ENCODE peak calls at places on chromosomes 16 and 17, in five cellular contexts. D is hepatocyte, Z is psoas muscle, B is body of pancreas, W is right lobe of liver. K is an unnamed sample.
A peak's percentile ranks its signal among the peaks of the same experiment; 100 is the strongest.

GRCh38 chr16:10817963-10818941 is at the start of gene TVP23A:
- DNase-seq in D (peak; percentile 33), Z (no peak), B (no peak), W (peak; percentile 35), K (no peak)

GRCh38 chr17:17435323-17435722 is 41.5 kb upstream of the MED9 start:
- DNase-seq in D (peak; percentile 81), Z (no peak), B (no peak), W (no peak), K (no peak)

GRCh38 chr17:652310-652709 is 62.3 kb downstream of the VPS53 start:
- DNase-seq in D (no peak), Z (peak; percentile 90), B (peak; percentile 60), W (no peak), K (no peak)

GRCh38 chr17:28219771-28220170 is 99.2 kb upstream of the TMEM97 start:
- DNase-seq in D (no peak), Z (no peak), B (no peak), W (no peak), K (no peak)

GRCh38 chr17:79463421-79464309 is 147.2 kb downstream of the RBFOX3 start:
- DNase-seq in D (no peak), Z (no peak), B (no peak), W (no peak), K (no peak)

GRCh38 chr16:81214745-81215166 is 23.7 kb upstream of the BCO1 start:
- DNase-seq in D (no peak), Z (no peak), B (peak; percentile 14), W (no peak), K (no peak)

GRCh38 chr16:1505912-1506311 is 12.8 kb downstream of the TELO2 start:
- DNase-seq in D (no peak), Z (no peak), B (no peak), W (no peak), K (no peak)

GRCh38 chr17:1744551-1745512 is 2.2 kb downstream of the SERPINF2 start:
- DNase-seq in D (no peak), Z (no peak), B (no peak), W (peak; percentile 75), K (no peak)

GRCh38 chr17:7560172-7561027 is 1.3 kb upstream of the SENP3 start:
- DNase-seq in D (peak; percentile 89), Z (peak; percentile 64), B (peak; percentile 84), W (no peak), K (peak; percentile 67)

GRCh38 chr17:39939588-39940419 is 12.3 kb downstream of the LRRC3C start:
- DNase-seq in D (peak; percentile 68), Z (no peak), B (peak; percentile 12), W (no peak), K (no peak)
- TF ChIP-seq CTCF in D (peak; percentile 47), Z (peak; percentile 10), B (no peak), W (no peak), K (no peak)

GRCh38 chr16:27303256-27304100 is 10.3 kb upstream of the IL4R start:
- DNase-seq in D (no peak), Z (no peak), B (no peak), W (peak; percentile 32), K (no peak)

GRCh38 chr16:27301236-27301861 is 12.4 kb upstream of the IL4R start:
- DNase-seq in D (no peak), Z (no peak), B (no peak), W (no peak), K (no peak)

GRCh38 chr16:27302126-27302525 is 11.6 kb upstream of the IL4R start:
- DNase-seq in D (no peak), Z (no peak), B (no peak), W (peak; percentile 5), K (no peak)

GRCh38 chr16:27293343-27293742 is 20.4 kb upstream of the IL4R start:
- DNase-seq in D (no peak), Z (no peak), B (no peak), W (peak; percentile 2), K (no peak)

DNA sequence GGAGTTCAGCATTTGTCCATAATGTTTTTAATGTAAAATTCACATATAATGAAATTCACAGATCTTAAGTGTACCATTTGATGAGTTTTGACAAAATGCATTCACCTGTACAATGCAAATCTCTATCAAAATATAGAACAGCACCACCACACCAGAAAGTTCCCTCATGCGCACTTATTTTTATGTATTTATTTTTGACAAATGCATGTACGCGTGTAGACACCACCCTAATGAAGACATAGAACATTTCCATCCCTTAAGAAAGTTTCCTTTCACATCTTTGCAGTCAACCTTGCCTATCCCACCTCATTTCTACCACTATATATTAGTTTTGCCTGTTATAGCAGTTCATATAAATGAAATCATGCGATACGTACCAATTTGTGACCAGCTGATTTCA is 15.6 kb upstream of the IL4R start:
- DNase-seq in D (no peak), Z (no peak), B (no peak), W (no peak), K (no peak)
- H3K4me3 ChIP-seq in D (no peak overlapping the region), Z (no peak overlapping the region), B (no peak overlapping the region), W (no peak overlapping the region), K (no peak overlapping the region)

DNA sequence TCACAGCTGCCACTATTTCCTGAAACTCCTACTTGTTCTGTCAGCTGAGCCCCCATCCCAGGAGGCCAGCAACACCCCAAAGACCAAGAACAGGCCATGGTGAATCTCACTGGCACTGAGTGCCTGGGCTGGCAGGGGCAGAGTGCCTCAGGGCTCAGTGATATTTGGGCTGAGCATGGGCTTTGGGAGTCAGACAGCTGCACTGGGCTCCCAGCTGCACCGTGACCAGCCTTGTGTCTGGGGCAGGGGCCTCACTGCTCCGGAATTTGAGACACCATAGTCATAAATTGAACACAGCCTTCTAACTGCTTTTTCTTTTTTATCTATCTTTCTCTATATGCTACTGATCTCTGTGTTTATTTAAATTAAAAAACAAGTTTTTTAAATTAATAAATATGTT is 1744.2 kb downstream of the TP53TG3F start:
- DNase-seq in D (no peak), Z (no peak), B (no peak), W (no peak), K (no peak)
- H3K9me3 ChIP-seq in D (no peaks in the 10 kb centered on the region), Z (no peaks in the 10 kb centered on the region), B (no peaks in the 10 kb centered on the region), W (no peaks in the 10 kb centered on the region), K (no peaks in the 10 kb centered on the region)

DNA sequence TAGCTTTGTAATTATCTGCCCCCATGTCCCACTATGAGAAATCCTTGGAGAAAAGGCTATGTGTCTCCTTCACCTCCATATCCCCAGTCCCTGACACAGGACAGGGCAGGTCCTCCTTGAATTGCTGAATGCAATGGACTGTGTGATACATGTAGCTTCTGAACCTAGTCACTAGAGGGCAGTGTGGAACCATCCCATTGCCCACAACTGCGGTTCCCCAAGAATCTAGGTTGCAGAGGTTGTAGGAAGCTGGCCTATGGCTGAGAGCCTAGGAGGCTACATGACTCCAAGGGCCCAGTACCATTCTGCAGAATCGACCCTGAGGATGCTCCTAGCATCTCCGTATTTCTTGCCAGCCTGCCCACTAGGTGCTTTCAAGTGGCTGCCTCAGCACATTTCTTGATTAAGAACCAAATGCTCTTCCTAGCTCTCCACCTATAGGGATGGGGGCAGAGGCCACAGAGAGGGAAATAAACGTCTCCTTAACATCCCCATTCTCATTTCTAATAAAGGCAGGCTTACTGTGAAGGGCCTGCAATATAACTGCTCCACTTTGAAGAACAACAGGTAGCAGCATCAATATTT is 394.0 kb downstream of the CA10 start:
- DNase-seq in D (peak; percentile 82), Z (peak; percentile 18), B (peak; percentile 59), W (no peak), K (peak; percentile 47)
- TF ChIP-seq CTCF in D (peak; percentile 86), Z (peak; percentile 81), B (peak; percentile 75), W (peak; percentile 84), K (peak; percentile 35)

GRCh38 chr16:3363793-3364192 is 8.1 kb downstream of the OR2C1 start:
- DNase-seq in D (no peak), Z (no peak), B (no peak), W (no peak), K (no peak)

GRCh38 chr16:3369073-3369472 is 13.4 kb downstream of the OR2C1 start:
- DNase-seq in D (no peak), Z (no peak), B (no peak), W (no peak), K (no peak)

GRCh38 chr16:3362931-3363330 is 7.2 kb downstream of the OR2C1 start:
- DNase-seq in D (no peak), Z (no peak), B (no peak), W (no peak), K (no peak)

DNA sequence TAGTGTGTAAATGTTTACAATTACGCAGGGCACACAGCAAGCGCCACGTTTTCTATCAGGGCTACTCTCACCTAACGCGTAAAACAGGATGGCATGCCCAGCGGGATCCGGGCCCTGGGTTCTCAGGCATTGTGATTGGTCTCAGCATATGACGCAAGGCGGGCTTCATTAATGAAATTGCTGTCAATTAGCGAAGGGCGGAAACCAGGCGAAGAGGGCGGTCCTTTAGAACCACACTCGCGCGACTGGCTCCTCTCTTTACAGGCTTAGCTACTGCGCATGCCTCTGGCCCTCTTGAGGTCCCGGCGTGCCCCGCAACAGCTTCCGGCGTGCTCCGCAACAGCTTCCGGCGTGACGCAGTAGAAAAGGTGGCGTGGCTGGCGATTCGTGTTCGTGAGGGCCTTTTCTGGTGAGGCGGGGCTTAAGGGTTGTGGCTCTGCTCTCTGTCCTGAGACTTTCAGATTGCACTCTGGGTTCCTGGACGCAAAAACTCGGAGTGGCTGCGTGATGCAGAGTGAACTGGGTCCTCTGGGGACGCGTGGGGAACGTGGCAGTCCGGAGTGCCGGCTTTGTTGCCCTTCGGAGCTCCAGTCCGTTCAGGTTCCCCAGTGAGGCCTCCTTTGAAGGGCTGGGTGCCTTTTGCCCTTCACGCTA is 9.2 kb downstream of the OR2C1 start:
- DNase-seq in D (no peak), Z (peak; percentile 89), B (peak; percentile 94), W (peak; percentile 91), K (peak; percentile 88)
- H3K4me3 ChIP-seq in D (no peak overlapping the region), Z (peak overlapping the region; percentile 66), B (no peak overlapping the region), W (peak overlapping the region; percentile 51), K (peak overlapping the region; percentile 46)

DNA sequence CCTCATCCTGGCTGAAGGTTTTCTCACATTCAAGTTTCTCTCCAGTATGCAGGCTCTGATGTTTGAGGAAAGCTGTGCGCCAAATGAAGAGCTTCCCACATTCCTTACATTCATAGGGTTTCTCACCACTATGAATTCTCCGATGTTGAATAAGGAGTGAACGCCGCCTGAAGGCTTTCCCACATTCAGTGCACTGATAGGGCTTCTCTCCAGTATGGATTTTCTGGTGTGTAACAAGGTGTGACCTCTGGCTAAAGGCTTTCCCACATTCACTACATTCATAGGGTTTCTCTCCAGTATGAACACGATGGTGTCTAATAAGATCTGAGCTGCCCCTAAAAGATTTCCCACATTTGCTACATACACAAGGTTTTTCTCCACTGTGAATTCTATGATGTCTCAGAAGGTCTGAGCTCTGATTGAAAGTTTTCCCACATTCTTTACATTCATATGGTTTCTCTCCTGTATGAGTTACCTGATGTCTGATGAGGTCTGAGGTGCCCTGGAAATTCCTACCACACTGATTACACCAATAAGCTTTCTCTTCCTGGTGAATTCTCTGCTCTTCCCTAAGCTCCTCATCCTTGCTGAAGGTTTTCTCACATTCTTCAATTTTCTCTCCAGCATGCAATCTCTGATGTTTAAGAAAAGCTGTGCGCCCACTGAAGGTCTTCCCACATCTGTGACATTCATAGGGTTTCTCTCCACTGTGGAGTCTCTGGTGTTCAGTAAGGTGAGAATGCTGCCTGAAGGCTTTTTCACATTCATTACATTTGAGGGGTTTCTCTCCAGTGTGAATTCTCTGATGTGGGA is 8.9 kb downstream of the ZNF594 start:
- DNase-seq in D (no peak), Z (no peak), B (no peak), W (no peak), K (no peak)
- H3K9me3 ChIP-seq in D (peaks cover 74% of the 10 kb centered on the region), Z (peaks cover 100% of the 10 kb centered on the region), B (peaks cover 9% of the 10 kb centered on the region), W (peaks cover 15% of the 10 kb centered on the region), K (peaks cover 40% of the 10 kb centered on the region)

GRCh38 chr17:68461589-68461988 is 4.3 kb upstream of the WIPI1 start:
- DNase-seq in D (no peak), Z (peak; percentile 57), B (peak; percentile 38), W (no peak), K (no peak)
- TF ChIP-seq CTCF in D (no peak), Z (no peak), B (no peak), W (no peak), K (no peak)